ENCODE peak calls at places on chromosomes 4 and X, in five cellular contexts. R is fibroblast of pulmonary artery, T is adipocyte, O is naive B cell, D is putamen. W is an unnamed sample.

GRCh38 chrX:57227691-57228090 is 58.8 kb upstream of the FAAH2 start:
- DNase-seq in R (no peak), T (no peak), O (no peak), D (no peak), W (no peak)

GRCh38 chr4:41575207-41575606 is 37.2 kb downstream of the LIMCH1 start:
- DNase-seq in R (no peak), T (peak; percentile 41), O (no peak), D (no peak), W (no peak)

GRCh38 chr4:105979506-105979905 is 84.2 kb downstream of the NPNT start:
- DNase-seq in R (no peak), T (no peak), O (no peak), D (no peak), W (no peak)

GRCh38 chr4:3368334-3368733 is 73.4 kb upstream of the HGFAC start:
- DNase-seq in R (no peak), T (no peak), O (no peak), D (no peak), W (no peak)

GRCh38 chr4:102503301-102503746 is 2.2 kb downstream of the NFKB1 start:
- DNase-seq in R (no peak), T (peak; percentile 12), O (no peak), D (no peak), W (peak; percentile 24)

GRCh38 chr4:184669251-184669650 is 19.7 kb downstream of the PRIMPOL start:
- DNase-seq in R (no peak), T (no peak), O (no peak), D (no peak), W (no peak)

GRCh38 chr4:89834486-89835209 is 2.3 kb downstream of the SNCA start:
- DNase-seq in R (no peak), T (no peak), O (no peak), D (no peak), W (no peak)

GRCh38 chr4:96916731-96917130 is 1076.8 kb downstream of the PDHA2 start:
- DNase-seq in R (no peak), T (no peak), O (no peak), D (no peak), W (no peak)

GRCh38 chrX:9604908-9605306 is 140.0 kb downstream of the TBL1X start:
- DNase-seq in R (no peak), T (no peak), O (no peak), D (no peak), W (no peak)

GRCh38 chr4:183097251-183098079 is 1.6 kb upstream of the WWC2 start:
- DNase-seq in R (no peak), T (no peak), O (peak; percentile 2), D (no peak), W (no peak)

GRCh38 chr4:52996261-52997131 is 134.4 kb downstream of the RASL11B start:
- DNase-seq in R (peak; percentile 93), T (peak; percentile 77), O (no peak), D (no peak), W (no peak)

GRCh38 chrX:95290455-95290854 is 1394.2 kb upstream of the DIAPH2 start:
- DNase-seq in R (no peak), T (no peak), O (no peak), D (no peak), W (no peak)

GRCh38 chrX:110108381-110108796 is 105.5 kb downstream of the TMEM164 start:
- DNase-seq in R (peak; percentile 79), T (peak; percentile 66), O (no peak), D (peak; percentile 14), W (no peak)

GRCh38 chr4:140095694-140096482 is 58.1 kb downstream of the MAML3 start:
- DNase-seq in R (peak; percentile 99), T (peak; percentile 53), O (no peak), D (peak; percentile 51), W (no peak)

GRCh38 chrX:118325453-118325852 is 20.5 kb upstream of the WDR44 start:
- DNase-seq in R (peak; percentile 6), T (peak; percentile 18), O (no peak), D (no peak), W (no peak)

GRCh38 chr4:105586638-105587328 is 34.4 kb downstream of the ARHGEF38 start:
- DNase-seq in R (no peak), T (no peak), O (no peak), D (peak; percentile 18), W (no peak)

GRCh38 chrX:13151806-13152510 is 107.5 kb upstream of the FAM9C start:
- DNase-seq in R (no peak), T (no peak), O (no peak), D (no peak), W (no peak)

GRCh38 chrX:119757979-119758681 is at the start of gene SOWAHD:
- DNase-seq in R (peak; percentile 33), T (peak; percentile 66), O (peak; percentile 31), D (no peak), W (peak; percentile 50)

GRCh38 chrX:110374544-110374943 is 15.9 kb downstream of the RTL9 start:
- DNase-seq in R (no peak), T (no peak), O (no peak), D (no peak), W (no peak)

GRCh38 chr4:140726776-140727500 is 29.2 kb downstream of the TBC1D9 start:
- DNase-seq in R (peak; percentile 29), T (no peak), O (no peak), D (no peak), W (no peak)

GRCh38 chrX:3712080-3712869 is 1.2 kb downstream of the PRKX start:
- DNase-seq in R (peak; percentile 37), T (peak; percentile 17), O (peak; percentile 22), D (no peak), W (no peak)

GRCh38 chr4:89837385-89837995 is 529 bp upstream of the SNCA start:
- DNase-seq in R (peak; percentile 50), T (peak; percentile 56), O (no peak), D (peak; percentile 72), W (no peak)

GRCh38 chr4:185004562-185005208 is 13.6 kb upstream of the HELT start:
- DNase-seq in R (no peak), T (no peak), O (no peak), D (no peak), W (no peak)

W was measured in HepG2.